ENCODE peak calls at places on chromosomes 6 and 20, in four cellular contexts. H, Q, G and A are unnamed samples.

GRCh38 chr20:9889270-9889981 is 50.5 kb upstream of the PAK5 start:
- DNase-seq in G (no peak), H (no peak), Q (no peak), A (no peak)

GRCh38 chr20:3168079-3168828 is 5.1 kb downstream of the LZTS3 start:
- DNase-seq in Q (no peak), G (no peak), H (no peak), A (peak)

GRCh38 chr6:139062921-139063320 is 34.4 kb downstream of the ABRACL start:
- DNase-seq in H (no peak), G (no peak), Q (no peak), A (no peak)

GRCh38 chr20:48909910-48910309 is 11.6 kb upstream of the ARFGEF2 start:
- DNase-seq in G (no peak), H (no peak), Q (no peak), A (no peak)

GRCh38 chr6:138869343-138869742 is 73.5 kb downstream of the ECT2L start:
- DNase-seq in Q (no peak), H (no peak), G (no peak), A (no peak)

GRCh38 chr6:168353041-168353440 is 33.5 kb upstream of the DACT2 start:
- DNase-seq in H (no peak), Q (no peak), G (no peak), A (no peak)

GRCh38 chr20:2800590-2801458 is at the start of gene CPXM1:
- DNase-seq in H (no peak), Q (no peak), G (no peak), A (no peak)

GRCh38 chr20:46963758-46964181 is 69.1 kb downstream of the EYA2 start:
- DNase-seq in G (no peak), H (no peak), Q (no peak), A (no peak)

GRCh38 chr20:507006-507758 is 36.4 kb downstream of the CSNK2A1 start:
- DNase-seq in H (no peak), G (no peak), Q (no peak), A (no peak)

DNA sequence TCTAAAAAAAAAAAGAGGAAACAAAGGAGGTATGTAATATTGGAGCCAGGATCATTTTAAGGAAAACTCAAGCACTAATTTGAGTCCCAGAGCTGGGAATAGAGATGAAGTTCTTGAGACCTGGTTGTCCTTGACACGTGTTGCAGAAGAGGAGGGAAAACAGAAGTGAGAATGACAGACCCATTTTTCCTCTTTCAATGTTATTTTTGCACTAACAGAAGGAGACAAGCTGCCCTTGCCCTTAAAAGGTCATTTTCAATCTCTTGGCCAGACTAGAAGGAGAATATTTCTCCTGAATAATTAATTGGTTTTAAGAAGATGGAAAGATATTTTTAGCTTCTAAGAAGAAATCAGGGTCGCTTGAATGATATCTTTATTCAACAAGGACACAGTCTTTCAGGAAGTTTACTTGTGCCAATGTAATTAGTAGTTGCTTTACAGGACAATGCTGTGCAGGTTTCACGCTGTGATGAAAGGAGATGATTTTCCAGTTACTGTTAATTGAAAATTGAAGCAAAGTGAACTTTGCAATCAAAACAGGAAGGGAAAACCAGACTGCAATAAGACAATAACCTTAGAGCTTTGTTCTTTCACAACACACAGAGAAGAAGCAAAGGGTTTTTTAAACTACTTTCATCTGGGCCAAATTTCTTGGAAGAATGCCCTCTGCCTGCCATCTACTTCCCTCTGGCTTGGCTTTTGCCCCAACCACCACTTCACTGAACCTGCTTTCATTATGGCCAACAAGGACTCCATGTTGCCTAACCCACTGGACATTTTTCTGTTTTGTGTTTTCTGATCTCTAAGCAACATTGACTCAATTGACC is 107.8 kb upstream of the SHLD1 start:
- DNase-seq in Q (no peak), G (no peak), H (no peak), A (no peak)
- H3K27ac ChIP-seq in Q (no peak), G (peak), H (no peak), A (peak)

GRCh38 chr6:26383624-26384417 is 913 bp downstream of the BTN2A2 start:
- DNase-seq in G (no peak), H (peak), Q (peak), A (peak)
- TF ChIP-seq POLR2A in G (peak), H (peak), Q (no peak), A (no peak)

DNA sequence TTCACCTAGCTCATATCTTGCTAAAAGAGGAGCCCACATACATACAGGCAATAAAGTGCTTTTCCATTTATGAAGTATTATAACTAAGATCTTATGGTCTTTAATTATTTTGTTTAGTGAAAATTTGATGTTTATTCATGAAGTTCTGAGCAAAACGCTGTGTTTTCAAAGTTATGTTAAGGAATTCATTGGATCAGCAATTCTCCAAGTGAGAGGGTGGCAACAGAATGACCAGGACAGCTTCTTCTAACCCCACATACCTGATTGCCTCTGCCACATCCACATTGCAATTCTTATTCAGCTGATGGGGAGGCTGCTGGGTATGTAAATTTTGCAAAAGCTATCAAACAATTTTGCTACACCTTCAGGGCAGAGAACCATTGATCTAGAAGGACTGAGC is 116.8 kb downstream of the OGFRL1 start:
- DNase-seq in Q (no peak), G (no peak), H (no peak), A (no peak)
- H3K27ac ChIP-seq in Q (no peak), G (no peak), H (no peak), A (no peak)

GRCh38 chr6:112163295-112164257 is 76.2 kb downstream of the FAM229B start:
- DNase-seq in G (no peak), Q (peak), H (peak), A (peak)
- TF ChIP-seq POLR2A in G (no peak), Q (no peak), H (no peak), A (no peak)

GRCh38 chr6:148509152-148509571 is 166.5 kb downstream of the SASH1 start:
- DNase-seq in Q (no peak), H (no peak), G (no peak), A (no peak)
- H3K27ac ChIP-seq in Q (peak), H (peak), G (peak), A (peak)

DNA sequence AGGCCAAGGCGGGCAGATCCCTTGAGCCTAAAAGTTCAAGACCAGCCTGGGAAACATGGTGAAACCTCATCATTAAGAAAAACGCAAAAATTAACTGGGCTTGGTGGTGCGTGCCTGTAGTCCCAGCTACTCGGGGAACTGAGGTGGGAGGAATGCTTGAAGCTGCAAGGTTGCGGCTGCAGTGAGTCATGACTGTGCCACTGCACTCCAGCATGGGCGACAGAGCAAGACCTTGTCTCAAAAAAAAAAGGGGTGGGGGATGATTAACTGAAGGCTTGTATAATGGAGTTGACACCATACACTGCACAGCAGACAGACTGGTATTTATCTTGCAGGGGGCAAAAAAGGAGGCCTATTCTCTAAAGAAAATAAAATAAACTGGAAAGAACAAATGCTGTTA is 27.7 kb downstream of the SRPK1 start:
- DNase-seq in Q (no peak), H (no peak), G (no peak), A (no peak)
- TF ChIP-seq POLR2A in Q (no peak), H (no peak), G (no peak), A (no peak)

GRCh38 chr6:113120577-113121285 is 736.4 kb upstream of the MARCKS start:
- DNase-seq in G (no peak), H (no peak), Q (no peak), A (no peak)
- H3K27ac ChIP-seq in G (no peak), H (no peak), Q (no peak), A (no peak)

GRCh38 chr6:7270320-7271204 is 42.4 kb downstream of the SSR1 start:
- DNase-seq in H (no peak), Q (no peak), G (no peak), A (peak)
- TF ChIP-seq POLR2A in H (no peak), Q (no peak), G (no peak), A (no peak)

GRCh38 chr20:23114448-23114847 is 28.3 kb upstream of the CD93 start:
- DNase-seq in H (no peak), Q (no peak), G (no peak), A (peak)

GRCh38 chr20:23117738-23118137 is 31.6 kb upstream of the CD93 start:
- DNase-seq in Q (no peak), G (no peak), H (no peak), A (no peak)

GRCh38 chr20:23115823-23116222 is 29.7 kb upstream of the CD93 start:
- DNase-seq in Q (no peak), G (no peak), H (no peak), A (no peak)

GRCh38 chr20:23118144-23118543 is 32.0 kb upstream of the CD93 start:
- DNase-seq in G (no peak), Q (no peak), H (no peak), A (no peak)

GRCh38 chr20:23116301-23117089 is 30.4 kb upstream of the CD93 start:
- DNase-seq in G (no peak), H (no peak), Q (no peak), A (peak)
- H3K27ac ChIP-seq in G (peak), H (no peak), Q (peak), A (no peak)